ENCODE peak calls at places on chromosomes 7 and 10, in six cellular contexts. D is neural progenitor cell; C is stimulated activated CD4-positive, alpha-beta T cell treated with anti-CD3 and anti-CD28 coated beads, Interleukin-2, amount 100 ng/mL, for 24 hours; Q is fibroblast of lung; T is T follicular helper cell; P is A549. S is an unnamed sample.

GRCh38 chr7:28682136-28682535 is 269.8 kb downstream of the CREB5 start:
- DNase-seq in P (no peak), T (no peak), C (no peak), Q (no peak), D (no peak), S (no peak)

GRCh38 chr10:118635674-118636402 is 40.4 kb upstream of the PRLHR start:
- DNase-seq in Q (no peak), D (no peak), T (no peak), C (no peak), P (no peak), S (no peak)

GRCh38 chr7:74187915-74188675 is 13.9 kb downstream of the EIF4H start:
- DNase-seq in T (no peak), C (no peak), Q (peak), P (no peak), D (no peak), S (no peak)

GRCh38 chr10:16832351-16833080 is 15.3 kb upstream of the RSU1 start:
- DNase-seq in P (peak), T (no peak), C (no peak), Q (peak), D (no peak), S (no peak)

GRCh38 chr7:233456-234035 is 41.2 kb downstream of the FAM20C start:
- DNase-seq in P (no peak), T (no peak), D (no peak), C (no peak), Q (peak), S (no peak)

GRCh38 chr10:29032229-29032628 is 256.6 kb upstream of the LYZL1 start:
- DNase-seq in D (no peak), P (no peak), T (no peak), C (no peak), Q (no peak), S (no peak)

GRCh38 chr7:45921381-45921698 is 268 bp upstream of the IGFBP3 start:
- DNase-seq in P (no peak), T (no peak), C (no peak), Q (no peak), D (no peak), S (no peak)

GRCh38 chr7:92602352-92603088 is 12.3 kb upstream of the FAM133B start:
- DNase-seq in P (no peak), T (no peak), D (no peak), C (no peak), Q (no peak), S (no peak)

GRCh38 chr7:98107313-98107691 is 640 bp downstream of the LMTK2 start:
- DNase-seq in T (peak), Q (peak), P (peak), C (no peak), D (peak), S (no peak)

GRCh38 chr10:71264345-71265200 is 52.2 kb downstream of the UNC5B start:
- DNase-seq in D (no peak), T (no peak), Q (peak), P (no peak), C (no peak), S (peak)

GRCh38 chr10:116457480-116457879 is 29.8 kb downstream of the PNLIPRP3 start:
- DNase-seq in C (no peak), Q (no peak), T (no peak), P (no peak), D (no peak), S (no peak)

GRCh38 chr7:113159746-113160339 is 41.5 kb upstream of the SMIM30 start:
- DNase-seq in T (no peak), C (peak), D (peak), Q (peak), P (peak), S (no peak)

GRCh38 chr7:111730476-111731300 is 168.4 kb upstream of the IMMP2L start:
- DNase-seq in C (no peak), D (peak), P (peak), T (no peak), Q (peak), S (no peak)

GRCh38 chr7:112869111-112869774 is 79.0 kb upstream of the TMEM168 start:
- DNase-seq in C (peak), P (peak), T (peak), Q (peak), D (peak), S (peak)

GRCh38 chr7:134845461-134845860 is 66.0 kb downstream of the CALD1 start:
- DNase-seq in D (no peak), Q (no peak), P (peak), T (no peak), C (no peak), S (no peak)

S was measured in left lung.